ENCODE peak calls at places on chromosomes 4 and X, in seven cellular contexts. I is NCI-H748 treated with DMSO at 0.1 percent for 48 hours, Q is T1000, H is iris pigment epithelial cell, B is GM12891, N is NCI-H2171, O is anterior cingulate cortex. P is an unnamed sample.

GRCh38 chr4:100347241-100347640 is 157.0 kb upstream of the DDIT4L start:
- DNase-seq in I (no peak), Q (no peak), H (no peak), B (no peak), N (no peak), O (no peak), P (no peak)

GRCh38 chr4:84917087-84917821 is 49.2 kb downstream of the WDFY3 start:
- DNase-seq in I (no peak), Q (no peak), H (no peak), B (no peak), N (no peak), O (peak), P (no peak)

GRCh38 chr4:183349673-183350072 is 27.4 kb upstream of the CLDN24 start:
- DNase-seq in I (no peak), Q (no peak), H (peak), B (no peak), N (no peak), O (no peak), P (peak)

GRCh38 chr4:52932586-52933482 is 70.7 kb downstream of the RASL11B start:
- DNase-seq in I (no peak), Q (no peak), H (peak), B (no peak), N (peak), O (no peak), P (no peak)

GRCh38 chr4:6421397-6421796 is 51.0 kb downstream of the PPP2R2C start:
- DNase-seq in I (no peak), Q (no peak), H (no peak), B (no peak), N (no peak), O (no peak), P (no peak)

GRCh38 chr4:2292679-2293108 is 30.8 kb upstream of the MXD4 start:
- DNase-seq in I (no peak), Q (no peak), H (peak), B (no peak), N (no peak), O (no peak), P (no peak)

GRCh38 chr4:22029803-22030202 is 81.2 kb upstream of the KCNIP4 start:
- DNase-seq in I (peak), Q (no peak), H (no peak), B (no peak), N (no peak), O (no peak), P (no peak)

GRCh38 chrX:44106864-44107263 is 133.7 kb upstream of the NDP start:
- DNase-seq in I (no peak), Q (no peak), H (no peak), B (no peak), N (no peak), O (no peak), P (no peak)

GRCh38 chr4:44447563-44448504 is 775 bp downstream of the KCTD8 start:
- DNase-seq in I (no peak), Q (peak), H (peak), B (no peak), N (peak), O (peak), P (peak)

P was measured in mesenchymal stem cell.